ENCODE peak calls at places on chromosomes 4 and X, in six cellular contexts. E is lung, W is AG09309, K is EH, D is endothelial cell, N is body of pancreas. M is an unnamed sample.

GRCh38 chr4:138158746-138159297 is 83.3 kb downstream of the SLC7A11 start:
- DNase-seq in W (peak; percentile 46), N (no peak), K (peak; percentile 91), E (no peak), D (no peak), M (peak; percentile 51)

GRCh38 chr4:33411182-33411581 is 2691.0 kb downstream of the PCDH7 start:
- DNase-seq in D (no peak), K (no peak), E (no peak), W (no peak), N (no peak), M (no peak)

GRCh38 chr4:37803348-37803973 is 23.0 kb upstream of the PGM2 start:
- DNase-seq in D (no peak), N (no peak), E (no peak), K (peak; percentile 63), W (peak; percentile 45), M (peak; percentile 78)

GRCh38 chr4:2936773-2937145 is 26.4 kb downstream of the NOP14 start:
- DNase-seq in W (no peak), N (peak; percentile 17), D (no peak), E (no peak), K (peak; percentile 75), M (no peak)

GRCh38 chrX:7996851-7997250 is 69.6 kb upstream of the PNPLA4 start:
- DNase-seq in N (no peak), W (no peak), E (no peak), D (no peak), K (no peak), M (peak; percentile 3)

GRCh38 chr4:89800012-89800516 is 36.9 kb downstream of the SNCA start:
- DNase-seq in E (no peak), N (no peak), W (no peak), K (peak; percentile 47), D (no peak), M (peak; percentile 60)

GRCh38 chr4:24065974-24066373 is 176.1 kb upstream of the PPARGC1A start:
- DNase-seq in N (no peak), K (no peak), W (no peak), D (no peak), E (no peak), M (no peak)

GRCh38 chr4:8594097-8595038 is 1.8 kb downstream of the CPZ start:
- DNase-seq in D (peak; percentile 75), N (peak; percentile 46), E (peak; percentile 63), K (peak; percentile 81), W (peak; percentile 46), M (peak; percentile 80)

GRCh38 chr4:84159767-84160166 is 339.3 kb downstream of the NKX6-1 start:
- DNase-seq in D (peak; percentile 43), K (no peak), W (no peak), E (no peak), N (no peak), M (peak; percentile 83)

GRCh38 chr4:142440093-142440492 is 406.0 kb downstream of the INPP4B start:
- DNase-seq in E (no peak), N (no peak), K (peak; percentile 59), W (no peak), D (no peak), M (no peak)